ENCODE peak calls at places on chromosomes 6 and 20, in seven cellular contexts. X is HCT116, K is heart left ventricle, L is retinal pigment epithelial cell, W is spleen, V is ascending aorta, Z is dorsolateral prefrontal cortex. E is an unnamed sample.

GRCh38 chr6:15299430-15300131 is 53.7 kb downstream of the JARID2 start:
- DNase-seq in X (no peak), K (peak; percentile 53), L (no peak), W (peak; percentile 91), V (no peak), Z (no peak), E (no peak)

GRCh38 chr6:69680302-69680701 is 116.5 kb downstream of the LMBRD1 start:
- DNase-seq in X (no peak), K (no peak), L (no peak), W (no peak), V (no peak), Z (no peak), E (no peak)

GRCh38 chr6:14412026-14412425 is 294.5 kb downstream of the CD83 start:
- DNase-seq in X (no peak), K (no peak), L (no peak), W (no peak), V (no peak), Z (no peak), E (no peak)

GRCh38 chr6:100719883-100720682 is 161.0 kb downstream of the ASCC3 start:
- DNase-seq in X (peak; percentile 8), K (no peak), L (no peak), W (no peak), V (no peak), Z (no peak), E (no peak)

GRCh38 chr20:63947638-63948456 is 8.4 kb downstream of the UCKL1 start:
- DNase-seq in X (no peak), K (peak; percentile 31), L (no peak), W (peak; percentile 84), V (no peak), Z (no peak), E (no peak)

GRCh38 chr6:147741419-147741818 is 232.9 kb downstream of the SAMD5 start:
- DNase-seq in X (no peak), K (no peak), L (no peak), W (no peak), V (no peak), Z (no peak), E (no peak)

GRCh38 chr6:52263709-52264320 is 19.5 kb upstream of the IL17F start:
- DNase-seq in X (no peak), K (peak; percentile 40), L (peak; percentile 10), W (peak; percentile 88), V (peak; percentile 70), Z (peak; percentile 44), E (peak; percentile 29)

GRCh38 chr6:35185302-35185681 is 28.5 kb upstream of the SCUBE3 start:
- DNase-seq in X (no peak), K (peak; percentile 77), L (no peak), W (no peak), V (peak; percentile 84), Z (no peak), E (peak; percentile 28)

GRCh38 chr6:39855356-39855995 is 63.3 kb downstream of the DAAM2 start:
- DNase-seq in X (no peak), K (no peak), L (no peak), W (no peak), V (no peak), Z (no peak), E (no peak)

GRCh38 chr20:47309806-47310426 is 46.6 kb downstream of the ZMYND8 start:
- DNase-seq in X (no peak), K (no peak), L (no peak), W (no peak), V (no peak), Z (no peak), E (no peak)

GRCh38 chr6:159874475-159874874 is 16.3 kb upstream of the MAS1 start:
- DNase-seq in X (no peak), K (peak; percentile 51), L (peak; percentile 19), W (no peak), V (no peak), Z (peak; percentile 41), E (no peak)

GRCh38 chr20:14307956-14308355 is 29.5 kb downstream of the FLRT3 start:
- DNase-seq in X (no peak), K (no peak), L (no peak), W (no peak), V (no peak), Z (no peak), E (no peak)

GRCh38 chr20:57649617-57650015 is 29.4 kb upstream of the ZBP1 start:
- DNase-seq in X (no peak), K (no peak), L (no peak), W (peak; percentile 59), V (no peak), Z (no peak), E (no peak)

GRCh38 chr6:7047966-7048365 is 59.8 kb upstream of the RREB1 start:
- DNase-seq in X (no peak), K (no peak), L (no peak), W (no peak), V (no peak), Z (no peak), E (no peak)

GRCh38 chr20:31602430-31602778 is 2.7 kb upstream of the ID1 start:
- DNase-seq in X (no peak), K (no peak), L (no peak), W (no peak), V (no peak), Z (no peak), E (no peak)
- H3K4me3 ChIP-seq in X (peak overlapping the region; percentile 11), K (no peak overlapping the region), L (no peak overlapping the region), W (no peak overlapping the region), V (no peak overlapping the region), Z (no peak overlapping the region), E (no peak overlapping the region)

GRCh38 chr6:11042025-11042749 is 1.9 kb downstream of the ELOVL2 start:
- DNase-seq in X (no peak), K (no peak), L (no peak), W (no peak), V (no peak), Z (no peak), E (no peak)

GRCh38 chr6:11043961-11044711 is at the start of gene ELOVL2:
- DNase-seq in X (no peak), K (peak; percentile 44), L (no peak), W (no peak), V (no peak), Z (no peak), E (no peak)

GRCh38 chr6:11043552-11043960 is 549 bp downstream of the ELOVL2 start:
- DNase-seq in X (no peak), K (no peak), L (no peak), W (peak; percentile 76), V (no peak), Z (no peak), E (no peak)

GRCh38 chr6:11042750-11043551 is 1.2 kb downstream of the ELOVL2 start:
- DNase-seq in X (no peak), K (no peak), L (no peak), W (no peak), V (no peak), Z (no peak), E (peak; percentile 44)

GRCh38 chr6:11044712-11045167 is 635 bp upstream of the ELOVL2 start:
- DNase-seq in X (no peak), K (no peak), L (no peak), W (no peak), V (no peak), Z (no peak), E (no peak)
- H3K4me3 ChIP-seq in X (no peak overlapping the region), K (peak overlapping the region; percentile 62), L (peak overlapping the region; percentile 57), W (peak overlapping the region; percentile 54), V (peak overlapping the region; percentile 68), Z (no peak overlapping the region), E (peak overlapping the region; percentile 37)

DNA sequence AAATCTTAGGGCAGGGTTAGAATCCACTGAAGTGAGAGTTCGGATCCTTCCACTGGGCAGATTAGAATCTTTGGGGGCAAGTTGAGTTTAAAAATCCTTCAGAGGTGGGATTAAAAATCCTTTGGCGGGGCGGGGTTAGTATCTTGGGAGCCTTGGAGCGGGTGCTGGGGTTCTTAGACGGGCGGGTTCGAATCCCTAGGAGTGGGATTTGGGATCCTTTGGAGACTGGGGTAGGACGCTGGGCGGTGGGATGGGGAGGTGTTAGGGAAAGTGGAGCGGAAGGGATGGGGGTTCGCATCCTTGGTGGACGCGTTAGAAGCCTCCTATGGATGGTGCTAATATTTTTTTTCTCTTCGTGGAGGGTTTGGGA is 337 bp upstream of the HCK start:
- DNase-seq in X (no peak), K (no peak), L (no peak), W (no peak), V (no peak), Z (no peak), E (no peak)
- H3K4me3 ChIP-seq in X (no peak overlapping the region), K (peak overlapping the region; percentile 56), L (no peak overlapping the region), W (peak overlapping the region; percentile 61), V (no peak overlapping the region), Z (no peak overlapping the region), E (no peak overlapping the region)

GRCh38 chr6:18155864-18156396 is 708 bp downstream of the KDM1B start:
- DNase-seq in X (peak; percentile 80), K (peak; percentile 62), L (peak; percentile 32), W (peak; percentile 92), V (peak; percentile 76), Z (peak; percentile 21), E (no peak)

GRCh38 chr6:18165746-18166145 is 10.5 kb downstream of the KDM1B start:
- DNase-seq in X (no peak), K (no peak), L (no peak), W (no peak), V (no peak), Z (no peak), E (no peak)

GRCh38 chr6:18162401-18162800 is 7.2 kb downstream of the KDM1B start:
- DNase-seq in X (no peak), K (no peak), L (no peak), W (no peak), V (no peak), Z (no peak), E (no peak)

GRCh38 chr6:18161437-18161836 is 6.2 kb downstream of the KDM1B start:
- DNase-seq in X (no peak), K (no peak), L (no peak), W (no peak), V (no peak), Z (no peak), E (no peak)

GRCh38 chr6:18160921-18161320 is 5.7 kb downstream of the KDM1B start:
- DNase-seq in X (no peak), K (no peak), L (no peak), W (no peak), V (no peak), Z (no peak), E (no peak)
- H3K4me3 ChIP-seq in X (no peak overlapping the region), K (no peak overlapping the region), L (no peak overlapping the region), W (no peak overlapping the region), V (no peak overlapping the region), Z (no peak overlapping the region), E (no peak overlapping the region)

GRCh38 chr6:142378138-142378875 is 76.5 kb downstream of the ADGRG6 start:
- DNase-seq in X (peak; percentile 53), K (no peak), L (peak; percentile 83), W (no peak), V (no peak), Z (no peak), E (no peak)
- H3K4me3 ChIP-seq in X (no peak overlapping the region), K (no peak overlapping the region), L (no peak overlapping the region), W (no peak overlapping the region), V (no peak overlapping the region), Z (no peak overlapping the region), E (no peak overlapping the region)

E was measured in kidney epithelial cell.